ENCODE peak calls at places on chromosomes 2 and 18, in seven cellular contexts. One of them, this sample, is unnamed.

GRCh38 chr2:231713738-231714638 is 5.7 kb downstream of the PTMA start:
- DNase-seq in uterus: peak
- DNase-seq in lower leg skin: peak
- DNase-seq in body of pancreas: peak
- DNase-seq in breast epithelium: peak
- DNase-seq in NB4: peak
- DNase-seq in heart left ventricle: peak
- DNase-seq in this sample: peak

GRCh38 chr2:121187351-121187921 is 97.6 kb downstream of the TFCP2L1 start:
- DNase-seq in uterus: no peak
- DNase-seq in lower leg skin: no peak
- DNase-seq in body of pancreas: no peak
- DNase-seq in breast epithelium: peak
- DNase-seq in NB4: no peak
- DNase-seq in heart left ventricle: no peak
- DNase-seq in this sample: no peak

GRCh38 chr2:88832992-88833389 is 141.5 kb downstream of the RPIA start:
- DNase-seq in uterus: no peak
- DNase-seq in lower leg skin: no peak
- DNase-seq in body of pancreas: no peak
- DNase-seq in breast epithelium: no peak
- DNase-seq in NB4: no peak
- DNase-seq in heart left ventricle: no peak
- DNase-seq in this sample: no peak

GRCh38 chr2:235390108-235390815 is 103.6 kb upstream of the AGAP1 start:
- DNase-seq in uterus: no peak
- DNase-seq in lower leg skin: peak
- DNase-seq in body of pancreas: no peak
- DNase-seq in breast epithelium: peak
- DNase-seq in NB4: peak
- DNase-seq in heart left ventricle: no peak
- DNase-seq in this sample: peak

GRCh38 chr2:75466708-75467311 is 93.9 kb downstream of the EVA1A start:
- DNase-seq in uterus: no peak
- DNase-seq in lower leg skin: no peak
- DNase-seq in body of pancreas: peak
- DNase-seq in breast epithelium: no peak
- DNase-seq in NB4: peak
- DNase-seq in heart left ventricle: no peak
- DNase-seq in this sample: peak

GRCh38 chr2:167293172-167293781 is 405.0 kb downstream of the XIRP2 start:
- DNase-seq in uterus: no peak
- DNase-seq in lower leg skin: no peak
- DNase-seq in body of pancreas: peak
- DNase-seq in breast epithelium: no peak
- DNase-seq in NB4: no peak
- DNase-seq in heart left ventricle: no peak
- DNase-seq in this sample: peak

GRCh38 chr2:108998911-108999310 is 9.9 kb upstream of the EDAR start:
- DNase-seq in uterus: no peak
- DNase-seq in lower leg skin: no peak
- DNase-seq in body of pancreas: no peak
- DNase-seq in breast epithelium: no peak
- DNase-seq in NB4: no peak
- DNase-seq in heart left ventricle: no peak
- DNase-seq in this sample: no peak

GRCh38 chr2:105597011-105597830 is 147.5 kb upstream of the NCK2 start:
- DNase-seq in uterus: no peak
- DNase-seq in lower leg skin: no peak
- DNase-seq in body of pancreas: no peak
- DNase-seq in breast epithelium: no peak
- DNase-seq in NB4: no peak
- DNase-seq in heart left ventricle: no peak
- DNase-seq in this sample: no peak

GRCh38 chr2:9178110-9178904 is 28.3 kb upstream of the ASAP2 start:
- DNase-seq in uterus: no peak
- DNase-seq in lower leg skin: no peak
- DNase-seq in body of pancreas: peak
- DNase-seq in breast epithelium: no peak
- DNase-seq in NB4: no peak
- DNase-seq in heart left ventricle: no peak
- DNase-seq in this sample: peak

GRCh38 chr2:129756276-129756675 is 223.2 kb upstream of the RAB6C start:
- DNase-seq in uterus: no peak
- DNase-seq in lower leg skin: no peak
- DNase-seq in body of pancreas: no peak
- DNase-seq in breast epithelium: no peak
- DNase-seq in NB4: no peak
- DNase-seq in heart left ventricle: no peak
- DNase-seq in this sample: no peak

GRCh38 chr2:126244937-126245336 is 411.0 kb upstream of the GYPC start:
- DNase-seq in uterus: no peak
- DNase-seq in lower leg skin: peak
- DNase-seq in body of pancreas: peak
- DNase-seq in breast epithelium: no peak
- DNase-seq in NB4: peak
- DNase-seq in heart left ventricle: no peak
- DNase-seq in this sample: peak

GRCh38 chr2:241804326-241805276 is 4.4 kb upstream of the NEU4 start:
- DNase-seq in uterus: no peak
- DNase-seq in lower leg skin: no peak
- DNase-seq in body of pancreas: peak
- DNase-seq in breast epithelium: no peak
- DNase-seq in NB4: peak
- DNase-seq in heart left ventricle: peak
- DNase-seq in this sample: no peak

GRCh38 chr2:27494284-27494943 is 586 bp downstream of the FNDC4 start:
- DNase-seq in uterus: peak
- DNase-seq in lower leg skin: no peak
- DNase-seq in body of pancreas: peak
- DNase-seq in breast epithelium: peak
- DNase-seq in NB4: no peak
- DNase-seq in heart left ventricle: peak
- DNase-seq in this sample: peak

GRCh38 chr2:215917953-215918620 is 95.3 kb downstream of the MREG start:
- DNase-seq in uterus: no peak
- DNase-seq in lower leg skin: no peak
- DNase-seq in body of pancreas: no peak
- DNase-seq in breast epithelium: no peak
- DNase-seq in NB4: peak
- DNase-seq in heart left ventricle: no peak
- DNase-seq in this sample: no peak

GRCh38 chr2:10382313-10383061 is 65.6 kb downstream of the ODC1 start:
- DNase-seq in uterus: no peak
- DNase-seq in lower leg skin: no peak
- DNase-seq in body of pancreas: no peak
- DNase-seq in breast epithelium: no peak
- DNase-seq in NB4: peak
- DNase-seq in heart left ventricle: no peak
- DNase-seq in this sample: peak

GRCh38 chr18:40917096-40917495 is 1037.9 kb upstream of the PIK3C3 start:
- DNase-seq in uterus: no peak
- DNase-seq in lower leg skin: no peak
- DNase-seq in body of pancreas: no peak
- DNase-seq in breast epithelium: no peak
- DNase-seq in NB4: no peak
- DNase-seq in heart left ventricle: no peak
- DNase-seq in this sample: no peak

GRCh38 chr2:112583497-112584133 is 794 bp upstream of the CHCHD5 start:
- DNase-seq in uterus: no peak
- DNase-seq in lower leg skin: no peak
- DNase-seq in body of pancreas: no peak
- DNase-seq in breast epithelium: no peak
- DNase-seq in NB4: peak
- DNase-seq in heart left ventricle: no peak
- DNase-seq in this sample: no peak

GRCh38 chr2:10084956-10085851 is 5.0 kb upstream of the CYS1 start:
- DNase-seq in uterus: no peak
- DNase-seq in lower leg skin: no peak
- DNase-seq in body of pancreas: no peak
- DNase-seq in breast epithelium: no peak
- DNase-seq in NB4: no peak
- DNase-seq in heart left ventricle: no peak
- DNase-seq in this sample: no peak

GRCh38 chr18:40851014-40851429 is 1104.0 kb upstream of the PIK3C3 start:
- DNase-seq in uterus: no peak
- DNase-seq in lower leg skin: no peak
- DNase-seq in body of pancreas: no peak
- DNase-seq in breast epithelium: peak
- DNase-seq in NB4: no peak
- DNase-seq in heart left ventricle: no peak
- DNase-seq in this sample: no peak

GRCh38 chr2:141565597-141565996 is 565.2 kb downstream of the LRP1B start:
- DNase-seq in uterus: no peak
- DNase-seq in lower leg skin: no peak
- DNase-seq in body of pancreas: no peak
- DNase-seq in breast epithelium: no peak
- DNase-seq in NB4: no peak
- DNase-seq in heart left ventricle: no peak
- DNase-seq in this sample: no peak

GRCh38 chr18:30712383-30712782 is 330.2 kb downstream of the DSC3 start:
- DNase-seq in uterus: no peak
- DNase-seq in lower leg skin: no peak
- DNase-seq in body of pancreas: no peak
- DNase-seq in breast epithelium: no peak
- DNase-seq in NB4: peak
- DNase-seq in heart left ventricle: no peak
- DNase-seq in this sample: no peak

GRCh38 chr2:227788556-227788955 is 25.1 kb upstream of the CCL20 start:
- DNase-seq in uterus: no peak
- DNase-seq in lower leg skin: no peak
- DNase-seq in body of pancreas: no peak
- DNase-seq in breast epithelium: no peak
- DNase-seq in NB4: no peak
- DNase-seq in heart left ventricle: no peak
- DNase-seq in this sample: no peak

GRCh38 chr2:101111917-101112771 is 39.0 kb downstream of the TBC1D8 start:
- DNase-seq in uterus: peak
- DNase-seq in lower leg skin: no peak
- DNase-seq in body of pancreas: no peak
- DNase-seq in breast epithelium: no peak
- DNase-seq in NB4: peak
- DNase-seq in heart left ventricle: no peak
- DNase-seq in this sample: no peak

GRCh38 chr2:207230261-207231105 is 64.7 kb upstream of the KLF7 start:
- DNase-seq in uterus: no peak
- DNase-seq in lower leg skin: no peak
- DNase-seq in body of pancreas: no peak
- DNase-seq in breast epithelium: no peak
- DNase-seq in NB4: peak
- DNase-seq in heart left ventricle: no peak
- DNase-seq in this sample: no peak

GRCh38 chr18:73891572-73892421 is 255.8 kb downstream of the FBXO15 start:
- DNase-seq in uterus: no peak
- DNase-seq in lower leg skin: no peak
- DNase-seq in body of pancreas: no peak
- DNase-seq in breast epithelium: no peak
- DNase-seq in NB4: peak
- DNase-seq in heart left ventricle: no peak
- DNase-seq in this sample: no peak

GRCh38 chr2:96907405-96908041 is 37.6 kb upstream of the SEMA4C start:
- DNase-seq in uterus: peak
- DNase-seq in lower leg skin: peak
- DNase-seq in body of pancreas: peak
- DNase-seq in breast epithelium: peak
- DNase-seq in NB4: no peak
- DNase-seq in heart left ventricle: peak
- DNase-seq in this sample: peak

GRCh38 chr18:23114171-23114881 is 21.0 kb upstream of the CABLES1 start:
- DNase-seq in uterus: no peak
- DNase-seq in lower leg skin: no peak
- DNase-seq in body of pancreas: no peak
- DNase-seq in breast epithelium: peak
- DNase-seq in NB4: no peak
- DNase-seq in heart left ventricle: no peak
- DNase-seq in this sample: no peak

GRCh38 chr2:234881413-234882241 is 70.2 kb upstream of the SH3BP4 start:
- DNase-seq in uterus: peak
- DNase-seq in lower leg skin: peak
- DNase-seq in body of pancreas: peak
- DNase-seq in breast epithelium: peak
- DNase-seq in NB4: peak
- DNase-seq in heart left ventricle: peak
- DNase-seq in this sample: peak

GRCh38 chr18:11498821-11499220 is 110.6 kb upstream of the SLC35G4 start:
- DNase-seq in uterus: no peak
- DNase-seq in lower leg skin: no peak
- DNase-seq in body of pancreas: no peak
- DNase-seq in breast epithelium: no peak
- DNase-seq in NB4: no peak
- DNase-seq in heart left ventricle: no peak
- DNase-seq in this sample: no peak

GRCh38 chr2:230067990-230068657 is 600 bp downstream of the SLC16A14 start:
- DNase-seq in uterus: peak
- DNase-seq in lower leg skin: no peak
- DNase-seq in body of pancreas: peak
- DNase-seq in breast epithelium: no peak
- DNase-seq in NB4: peak
- DNase-seq in heart left ventricle: peak
- DNase-seq in this sample: peak
- TF ChIP-seq POLR2A in uterus: no peak
- TF ChIP-seq POLR2A in lower leg skin: no peak
- TF ChIP-seq POLR2A in body of pancreas: no peak
- TF ChIP-seq POLR2A in breast epithelium: no peak
- TF ChIP-seq POLR2A in NB4: no peak
- TF ChIP-seq POLR2A in heart left ventricle: no peak
- TF ChIP-seq POLR2A in this sample: no peak

GRCh38 chr2:191569025-191569424 is 108.9 kb upstream of the NABP1 start:
- DNase-seq in uterus: no peak
- DNase-seq in lower leg skin: no peak
- DNase-seq in body of pancreas: no peak
- DNase-seq in breast epithelium: no peak
- DNase-seq in NB4: no peak
- DNase-seq in heart left ventricle: no peak
- DNase-seq in this sample: no peak
- TF ChIP-seq POLR2A in uterus: no peak
- TF ChIP-seq POLR2A in lower leg skin: no peak
- TF ChIP-seq POLR2A in body of pancreas: no peak
- TF ChIP-seq POLR2A in breast epithelium: no peak
- TF ChIP-seq POLR2A in NB4: no peak
- TF ChIP-seq POLR2A in heart left ventricle: no peak
- TF ChIP-seq POLR2A in this sample: no peak

DNA sequence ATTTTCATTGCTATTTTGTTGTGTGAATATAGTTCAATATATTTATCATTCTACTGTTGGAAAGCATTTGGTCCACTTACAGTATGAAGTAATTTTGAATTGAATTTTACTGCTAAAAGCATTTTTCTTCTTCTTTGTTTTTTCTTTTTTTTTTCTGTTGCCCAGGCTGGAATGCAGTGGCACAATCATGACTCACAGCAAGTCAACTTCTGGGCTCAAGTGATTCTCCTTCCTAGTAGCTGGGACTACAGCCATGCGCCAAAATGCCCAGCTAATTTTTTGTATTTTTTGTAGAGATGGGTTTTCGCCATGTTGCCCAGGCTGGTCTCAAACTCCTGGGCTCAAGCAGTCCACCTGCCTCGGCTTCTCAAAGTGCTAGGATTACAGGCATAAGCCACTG is 2.4 kb upstream of the ETAA1 start:
- DNase-seq in uterus: no peak
- DNase-seq in lower leg skin: no peak
- DNase-seq in body of pancreas: no peak
- DNase-seq in breast epithelium: no peak
- DNase-seq in NB4: no peak
- DNase-seq in heart left ventricle: no peak
- DNase-seq in this sample: no peak
- TF ChIP-seq POLR2A in uterus: no peak
- TF ChIP-seq POLR2A in lower leg skin: no peak
- TF ChIP-seq POLR2A in body of pancreas: no peak
- TF ChIP-seq POLR2A in breast epithelium: no peak
- TF ChIP-seq POLR2A in NB4: no peak
- TF ChIP-seq POLR2A in heart left ventricle: no peak
- TF ChIP-seq POLR2A in this sample: no peak

GRCh38 chr2:239249781-239250180 is 151.0 kb downstream of the HDAC4 start:
- DNase-seq in uterus: peak
- DNase-seq in lower leg skin: no peak
- DNase-seq in body of pancreas: peak
- DNase-seq in breast epithelium: no peak
- DNase-seq in NB4: no peak
- DNase-seq in heart left ventricle: peak
- DNase-seq in this sample: peak
- TF ChIP-seq POLR2A in uterus: no peak
- TF ChIP-seq POLR2A in lower leg skin: no peak
- TF ChIP-seq POLR2A in body of pancreas: no peak
- TF ChIP-seq POLR2A in breast epithelium: no peak
- TF ChIP-seq POLR2A in NB4: no peak
- TF ChIP-seq POLR2A in heart left ventricle: no peak
- TF ChIP-seq POLR2A in this sample: no peak

This sample was measured in transverse colon.